ENCODE peak calls at places on chromosomes 1 and 21, in four cellular contexts. One of them, this sample, is unnamed.
A peak's percentile ranks its signal among the peaks of the same experiment; 100 is the strongest.

GRCh38 chr21:37758997-37759396 is 157.3 kb downstream of the KCNJ6 start:
- DNase-seq in central memory CD4-positive, alpha-beta T cell: no peak
- DNase-seq in foreskin melanocyte: no peak
- DNase-seq in myocyte: peak; percentile 73
- DNase-seq in this sample: peak; percentile 83

GRCh38 chr1:232938926-232939325 is 11.5 kb upstream of the NTPCR start:
- DNase-seq in central memory CD4-positive, alpha-beta T cell: no peak
- DNase-seq in foreskin melanocyte: no peak
- DNase-seq in myocyte: no peak
- DNase-seq in this sample: no peak

GRCh38 chr21:44392916-44393315 is 39.5 kb downstream of the TRPM2 start:
- DNase-seq in central memory CD4-positive, alpha-beta T cell: no peak
- DNase-seq in foreskin melanocyte: no peak
- DNase-seq in myocyte: no peak
- DNase-seq in this sample: no peak

GRCh38 chr1:41504126-41505035 is 19.9 kb upstream of the EDN2 start:
- DNase-seq in central memory CD4-positive, alpha-beta T cell: no peak
- DNase-seq in foreskin melanocyte: no peak
- DNase-seq in myocyte: no peak
- DNase-seq in this sample: no peak

GRCh38 chr21:45407629-45408247 is 2.8 kb downstream of the COL18A1 start:
- DNase-seq in central memory CD4-positive, alpha-beta T cell: no peak
- DNase-seq in foreskin melanocyte: no peak
- DNase-seq in myocyte: no peak
- DNase-seq in this sample: no peak

GRCh38 chr1:89952021-89952995 is 42.6 kb upstream of the ZNF326 start:
- DNase-seq in central memory CD4-positive, alpha-beta T cell: no peak
- DNase-seq in foreskin melanocyte: no peak
- DNase-seq in myocyte: peak; percentile 60
- DNase-seq in this sample: no peak

GRCh38 chr1:109655624-109656519 is at the start of gene GSTM4:
- DNase-seq in central memory CD4-positive, alpha-beta T cell: peak; percentile 32
- DNase-seq in foreskin melanocyte: peak; percentile 67
- DNase-seq in myocyte: peak; percentile 80
- DNase-seq in this sample: peak; percentile 88

GRCh38 chr1:22320703-22321344 is 130.8 kb upstream of the ZBTB40 start:
- DNase-seq in central memory CD4-positive, alpha-beta T cell: no peak
- DNase-seq in foreskin melanocyte: no peak
- DNase-seq in myocyte: no peak
- DNase-seq in this sample: no peak

GRCh38 chr1:60598055-60598910 is 484.1 kb upstream of the NFIA start:
- DNase-seq in central memory CD4-positive, alpha-beta T cell: no peak
- DNase-seq in foreskin melanocyte: no peak
- DNase-seq in myocyte: no peak
- DNase-seq in this sample: no peak

GRCh38 chr1:226109829-226110248 is 47.3 kb downstream of the H3-3A start:
- DNase-seq in central memory CD4-positive, alpha-beta T cell: peak; percentile 68
- DNase-seq in foreskin melanocyte: peak; percentile 69
- DNase-seq in myocyte: peak; percentile 93
- DNase-seq in this sample: peak; percentile 99

GRCh38 chr1:19449454-19450228 is 35.7 kb downstream of the CAPZB start:
- DNase-seq in central memory CD4-positive, alpha-beta T cell: no peak
- DNase-seq in foreskin melanocyte: no peak
- DNase-seq in myocyte: no peak
- DNase-seq in this sample: no peak

GRCh38 chr1:10724948-10725852 is 71.2 kb downstream of the CASZ1 start:
- DNase-seq in central memory CD4-positive, alpha-beta T cell: no peak
- DNase-seq in foreskin melanocyte: no peak
- DNase-seq in myocyte: no peak
- DNase-seq in this sample: no peak

GRCh38 chr1:37588939-37589338 is 6.8 kb downstream of the GNL2 start:
- DNase-seq in central memory CD4-positive, alpha-beta T cell: no peak
- DNase-seq in foreskin melanocyte: peak; percentile 30
- DNase-seq in myocyte: no peak
- DNase-seq in this sample: no peak

GRCh38 chr1:168498159-168498609 is 45.6 kb downstream of the XCL2 start:
- DNase-seq in central memory CD4-positive, alpha-beta T cell: no peak
- DNase-seq in foreskin melanocyte: peak; percentile 68
- DNase-seq in myocyte: peak; percentile 85
- DNase-seq in this sample: no peak

GRCh38 chr1:185917646-185918045 is 183.5 kb downstream of the HMCN1 start:
- DNase-seq in central memory CD4-positive, alpha-beta T cell: no peak
- DNase-seq in foreskin melanocyte: peak; percentile 26
- DNase-seq in myocyte: peak; percentile 73
- DNase-seq in this sample: peak; percentile 65

GRCh38 chr1:176118985-176119384 is 88.1 kb downstream of the COP1 start:
- DNase-seq in central memory CD4-positive, alpha-beta T cell: no peak
- DNase-seq in foreskin melanocyte: peak; percentile 6
- DNase-seq in myocyte: no peak
- DNase-seq in this sample: no peak

GRCh38 chr21:37784591-37785318 is 131.5 kb downstream of the KCNJ6 start:
- DNase-seq in central memory CD4-positive, alpha-beta T cell: no peak
- DNase-seq in foreskin melanocyte: no peak
- DNase-seq in myocyte: peak; percentile 94
- DNase-seq in this sample: no peak